ENCODE peak calls at places on chromosome 16, in six cellular contexts. One of them, this sample, is unnamed.

GRCh38 chr16:56226187-56226586 is 34.9 kb downstream of the GNAO1 start:
- DNase-seq in brain pericyte: no peak
- DNase-seq in neural crest cell: no peak
- DNase-seq in activated effector memory CD4-positive, alpha-beta T cell treated with Interleukin-2 at 50 U/mL for 16 hours: no peak
- DNase-seq in ELR: no peak
- DNase-seq in NCI-H1436: no peak
- DNase-seq in this sample: no peak

GRCh38 chr16:65789546-65789945 is 576.9 kb upstream of the CDH5 start:
- DNase-seq in activated effector memory CD4-positive, alpha-beta T cell treated with Interleukin-2 at 50 U/mL for 16 hours: no peak
- DNase-seq in ELR: no peak
- DNase-seq in brain pericyte: no peak
- DNase-seq in neural crest cell: no peak
- DNase-seq in NCI-H1436: no peak
- DNase-seq in this sample: no peak

GRCh38 chr16:74585846-74586392 is 21.0 kb downstream of the GLG1 start:
- DNase-seq in NCI-H1436: no peak
- DNase-seq in activated effector memory CD4-positive, alpha-beta T cell treated with Interleukin-2 at 50 U/mL for 16 hours: no peak
- DNase-seq in ELR: no peak
- DNase-seq in brain pericyte: no peak
- DNase-seq in neural crest cell: no peak
- DNase-seq in this sample: no peak

GRCh38 chr16:30934827-30935557 is 11.6 kb downstream of the FBXL19 start:
- DNase-seq in ELR: peak; percentile 63
- DNase-seq in NCI-H1436: peak; percentile 14
- DNase-seq in neural crest cell: peak; percentile 45
- DNase-seq in brain pericyte: no peak
- DNase-seq in activated effector memory CD4-positive, alpha-beta T cell treated with Interleukin-2 at 50 U/mL for 16 hours: no peak
- DNase-seq in this sample: no peak

GRCh38 chr16:58409316-58409973 is 17.2 kb downstream of the GINS3 start:
- DNase-seq in activated effector memory CD4-positive, alpha-beta T cell treated with Interleukin-2 at 50 U/mL for 16 hours: no peak
- DNase-seq in ELR: peak; percentile 26
- DNase-seq in NCI-H1436: no peak
- DNase-seq in brain pericyte: no peak
- DNase-seq in neural crest cell: no peak
- DNase-seq in this sample: no peak

GRCh38 chr16:3401719-3402397 is 843 bp downstream of the ZNF174 start:
- DNase-seq in ELR: peak; percentile 18
- DNase-seq in NCI-H1436: no peak
- DNase-seq in brain pericyte: no peak
- DNase-seq in neural crest cell: peak; percentile 4
- DNase-seq in activated effector memory CD4-positive, alpha-beta T cell treated with Interleukin-2 at 50 U/mL for 16 hours: no peak
- DNase-seq in this sample: no peak

GRCh38 chr16:29820271-29820701 is at the start of gene MVP:
- DNase-seq in neural crest cell: no peak
- DNase-seq in activated effector memory CD4-positive, alpha-beta T cell treated with Interleukin-2 at 50 U/mL for 16 hours: peak; percentile 37
- DNase-seq in ELR: peak; percentile 73
- DNase-seq in NCI-H1436: peak; percentile 28
- DNase-seq in brain pericyte: no peak
- DNase-seq in this sample: no peak

GRCh38 chr16:15539197-15539596 is 103.8 kb downstream of the MARF1 start:
- DNase-seq in activated effector memory CD4-positive, alpha-beta T cell treated with Interleukin-2 at 50 U/mL for 16 hours: no peak
- DNase-seq in NCI-H1436: no peak
- DNase-seq in neural crest cell: no peak
- DNase-seq in ELR: no peak
- DNase-seq in brain pericyte: no peak
- DNase-seq in this sample: no peak

GRCh38 chr16:5916711-5917191 is 819.2 kb upstream of the EEF2KMT start:
- DNase-seq in neural crest cell: no peak
- DNase-seq in NCI-H1436: no peak
- DNase-seq in brain pericyte: no peak
- DNase-seq in activated effector memory CD4-positive, alpha-beta T cell treated with Interleukin-2 at 50 U/mL for 16 hours: no peak
- DNase-seq in ELR: no peak
- DNase-seq in this sample: no peak

GRCh38 chr16:86509759-86510464 is 415 bp upstream of the FOXF1 start:
- DNase-seq in neural crest cell: no peak
- DNase-seq in activated effector memory CD4-positive, alpha-beta T cell treated with Interleukin-2 at 50 U/mL for 16 hours: no peak
- DNase-seq in NCI-H1436: peak; percentile 25
- DNase-seq in ELR: peak; percentile 93
- DNase-seq in brain pericyte: no peak
- DNase-seq in this sample: no peak

GRCh38 chr16:81493755-81494433 is 49.3 kb downstream of the CMIP start:
- DNase-seq in brain pericyte: no peak
- DNase-seq in neural crest cell: no peak
- DNase-seq in activated effector memory CD4-positive, alpha-beta T cell treated with Interleukin-2 at 50 U/mL for 16 hours: no peak
- DNase-seq in NCI-H1436: no peak
- DNase-seq in ELR: peak; percentile 91
- DNase-seq in this sample: no peak

GRCh38 chr16:72961115-72961832 is 86.7 kb downstream of the ZFHX3 start:
- DNase-seq in neural crest cell: no peak
- DNase-seq in NCI-H1436: peak; percentile 94
- DNase-seq in brain pericyte: no peak
- DNase-seq in activated effector memory CD4-positive, alpha-beta T cell treated with Interleukin-2 at 50 U/mL for 16 hours: no peak
- DNase-seq in ELR: peak; percentile 29
- DNase-seq in this sample: no peak

GRCh38 chr16:89155184-89155679 is 16.3 kb upstream of the CDH15 start:
- DNase-seq in NCI-H1436: no peak
- DNase-seq in neural crest cell: no peak
- DNase-seq in ELR: peak; percentile 73
- DNase-seq in brain pericyte: no peak
- DNase-seq in activated effector memory CD4-positive, alpha-beta T cell treated with Interleukin-2 at 50 U/mL for 16 hours: no peak
- DNase-seq in this sample: no peak

GRCh38 chr16:89359296-89360147 is 130.8 kb downstream of the ANKRD11 start:
- DNase-seq in activated effector memory CD4-positive, alpha-beta T cell treated with Interleukin-2 at 50 U/mL for 16 hours: no peak
- DNase-seq in neural crest cell: no peak
- DNase-seq in brain pericyte: no peak
- DNase-seq in ELR: no peak
- DNase-seq in NCI-H1436: no peak
- DNase-seq in this sample: no peak

GRCh38 chr16:19913306-19913717 is 28.7 kb upstream of the GPRC5B start:
- DNase-seq in neural crest cell: no peak
- DNase-seq in activated effector memory CD4-positive, alpha-beta T cell treated with Interleukin-2 at 50 U/mL for 16 hours: no peak
- DNase-seq in NCI-H1436: no peak
- DNase-seq in ELR: no peak
- DNase-seq in brain pericyte: no peak
- DNase-seq in this sample: no peak

GRCh38 chr16:86117756-86118155 is 218.8 kb downstream of the IRF8 start:
- DNase-seq in neural crest cell: no peak
- DNase-seq in brain pericyte: no peak
- DNase-seq in NCI-H1436: no peak
- DNase-seq in activated effector memory CD4-positive, alpha-beta T cell treated with Interleukin-2 at 50 U/mL for 16 hours: no peak
- DNase-seq in ELR: no peak
- DNase-seq in this sample: no peak

GRCh38 chr16:85557083-85557975 is 55.8 kb upstream of the GSE1 start:
- DNase-seq in neural crest cell: no peak
- DNase-seq in brain pericyte: no peak
- DNase-seq in activated effector memory CD4-positive, alpha-beta T cell treated with Interleukin-2 at 50 U/mL for 16 hours: peak; percentile 33
- DNase-seq in NCI-H1436: no peak
- DNase-seq in ELR: peak; percentile 49
- DNase-seq in this sample: no peak